ENCODE peak calls at places on chromosomes 5 and 9, in seven cellular contexts. Z is fibroblast of mammary gland, Y is choroid plexus epithelial cell, H is Caco-2, F is tibial artery, G is AG10803, B is AG04450. K is an unnamed sample.

GRCh38 chr5:54580997-54581741 is 63.6 kb downstream of the SNX18 start:
- DNase-seq in Z (no peak), Y (no peak), H (no peak), F (no peak), G (peak; percentile 91), B (no peak), K (peak; percentile 72)

GRCh38 chr9:1071730-1072129 is 21.6 kb downstream of the DMRT2 start:
- DNase-seq in Z (no peak), Y (no peak), H (no peak), F (no peak), G (no peak), B (no peak), K (no peak)

GRCh38 chr9:98462310-98462709 is 206.9 kb upstream of the TBC1D2 start:
- DNase-seq in Z (no peak), Y (no peak), H (no peak), F (no peak), G (no peak), B (no peak), K (no peak)

GRCh38 chr9:98887918-98888510 is 55.7 kb upstream of the COL15A1 start:
- DNase-seq in Z (peak; percentile 33), Y (no peak), H (no peak), F (no peak), G (no peak), B (no peak), K (no peak)

GRCh38 chr5:167743685-167744084 is 547.8 kb upstream of the WWC1 start:
- DNase-seq in Z (peak; percentile 90), Y (peak; percentile 91), H (no peak), F (no peak), G (peak; percentile 93), B (peak; percentile 70), K (peak; percentile 90)

GRCh38 chr9:16032799-16033198 is 480.0 kb downstream of the CCDC171 start:
- DNase-seq in Z (peak; percentile 55), Y (peak; percentile 71), H (no peak), F (no peak), G (peak; percentile 42), B (no peak), K (peak; percentile 50)

GRCh38 chr5:86500947-86501346 is 116.8 kb upstream of the COX7C start:
- DNase-seq in Z (no peak), Y (no peak), H (no peak), F (no peak), G (no peak), B (no peak), K (no peak)

GRCh38 chr5:118115791-118116190 is 872.6 kb downstream of the DTWD2 start:
- DNase-seq in Z (no peak), Y (no peak), H (no peak), F (no peak), G (peak; percentile 4), B (no peak), K (no peak)

GRCh38 chr5:55232985-55233928 is at the start of gene CCNO:
- DNase-seq in Z (peak; percentile 67), Y (peak; percentile 68), H (peak; percentile 85), F (peak; percentile 71), G (peak; percentile 61), B (no peak), K (peak; percentile 61)

GRCh38 chr9:90002299-90003045 is 397.7 kb downstream of the GADD45G start:
- DNase-seq in Z (no peak), Y (no peak), H (no peak), F (no peak), G (no peak), B (no peak), K (peak; percentile 7)

GRCh38 chr9:127574089-127574921 is 37.8 kb upstream of the STXBP1 start:
- DNase-seq in Z (peak; percentile 51), Y (no peak), H (no peak), F (peak; percentile 45), G (peak; percentile 67), B (no peak), K (peak; percentile 56)

GRCh38 chr9:125649315-125649714 is 57.7 kb downstream of the MAPKAP1 start:
- DNase-seq in Z (peak; percentile 88), Y (peak; percentile 67), H (no peak), F (peak; percentile 42), G (peak; percentile 83), B (no peak), K (peak; percentile 67)

GRCh38 chr5:51378778-51379652 is 4.2 kb upstream of the ISL1 start:
- DNase-seq in Z (no peak), Y (peak; percentile 16), H (no peak), F (no peak), G (no peak), B (no peak), K (peak; percentile 28)
- TF ChIP-seq CTCF in Z (no peak), Y (no peak), H (no peak), F (no peak), G (no peak), B (no peak), K (no peak)

GRCh38 chr5:38650540-38651275 is 94.3 kb upstream of the LIFR start:
- DNase-seq in Z (peak; percentile 50), Y (peak; percentile 46), H (no peak), F (no peak), G (no peak), B (no peak), K (peak; percentile 22)
- H3K4me3 ChIP-seq in Z (no peak overlapping the region), Y (peak overlapping the region; percentile 36), H (no peak overlapping the region), F (no peak overlapping the region), G (no peak overlapping the region), B (peak overlapping the region; percentile 17), K (no peak overlapping the region)

DNA sequence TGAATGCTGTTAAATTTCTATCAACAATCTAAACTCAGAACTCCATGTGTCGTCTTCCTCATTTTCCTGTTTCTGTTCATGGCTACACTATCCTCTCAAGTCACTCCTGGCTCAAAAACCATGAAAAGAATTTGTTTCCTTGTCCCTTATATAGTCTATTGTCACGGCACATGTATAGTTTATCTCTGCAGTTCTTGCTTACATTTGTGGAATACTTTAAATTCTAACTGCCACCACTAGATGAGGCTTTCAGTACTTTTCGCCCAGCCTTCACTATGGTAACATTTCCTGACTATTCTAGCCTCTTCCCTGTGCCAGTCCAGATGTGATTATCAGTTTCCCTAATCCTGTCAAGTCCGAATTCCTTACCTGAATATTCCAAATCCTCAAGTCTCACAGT is 34.6 kb downstream of the PKD2L2 start:
- DNase-seq in Z (no peak), Y (peak; percentile 44), H (no peak), F (no peak), G (peak; percentile 27), B (no peak), K (peak; percentile 28)
- TF ChIP-seq CTCF in Z (no peak), Y (peak; percentile 30), H (no peak), F (no peak), G (peak; percentile 18), B (peak; percentile 40), K (peak; percentile 44)

GRCh38 chr5:140160432-140160831 is 14.6 kb upstream of the CYSTM1 start:
- DNase-seq in Z (no peak), Y (no peak), H (no peak), F (no peak), G (no peak), B (no peak), K (no peak)

GRCh38 chr5:140159014-140159927 is 15.7 kb upstream of the CYSTM1 start:
- DNase-seq in Z (no peak), Y (no peak), H (no peak), F (no peak), G (no peak), B (no peak), K (no peak)

GRCh38 chr5:140153905-140154304 is 21.1 kb upstream of the CYSTM1 start:
- DNase-seq in Z (no peak), Y (no peak), H (no peak), F (no peak), G (no peak), B (no peak), K (no peak)

GRCh38 chr5:140153255-140153654 is 21.7 kb upstream of the CYSTM1 start:
- DNase-seq in Z (no peak), Y (no peak), H (no peak), F (no peak), G (no peak), B (no peak), K (no peak)

DNA sequence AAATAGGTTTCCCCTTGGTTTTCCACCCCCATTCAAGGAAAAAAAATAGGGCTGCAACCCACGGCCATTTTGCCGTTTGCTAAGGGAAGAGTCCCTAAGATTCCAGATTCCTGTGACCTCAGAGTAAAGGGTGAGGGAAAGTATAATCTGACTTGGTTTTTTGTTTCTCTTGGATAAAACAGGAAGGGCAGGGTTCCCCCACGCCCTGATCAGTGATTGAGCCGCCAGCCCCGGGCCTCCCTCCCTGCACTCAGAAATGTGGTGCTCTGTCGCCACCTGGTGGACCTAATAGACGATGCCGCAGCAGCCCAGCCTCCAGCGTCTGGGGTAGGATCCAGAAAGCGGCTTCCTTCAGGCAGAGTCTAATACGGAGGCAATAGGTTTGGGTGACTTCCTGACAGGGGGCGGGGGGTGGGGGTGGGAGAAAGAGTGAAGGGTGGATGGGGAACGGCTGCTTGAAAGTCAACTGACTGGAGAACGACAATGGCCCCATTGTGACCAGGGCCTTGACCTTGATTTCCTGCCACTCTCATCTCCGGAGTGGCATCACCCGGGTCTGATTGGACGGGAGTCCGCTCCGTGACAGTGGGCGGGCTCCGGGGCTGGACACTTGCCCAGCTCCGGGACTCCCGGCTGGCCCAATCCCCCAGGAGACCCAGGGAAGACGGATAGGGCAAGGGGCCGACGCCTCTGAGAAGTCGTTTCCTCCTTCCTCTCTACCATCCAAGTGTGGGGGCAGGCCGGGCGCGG is 17.8 kb upstream of the CYSTM1 start:
- DNase-seq in Z (peak; percentile 79), Y (peak; percentile 85), H (peak; percentile 83), F (peak; percentile 87), G (peak; percentile 70), B (no peak), K (peak; percentile 84)
- H3K4me3 ChIP-seq in Z (peak overlapping the region; percentile 45), Y (peak overlapping the region; percentile 45), H (no peak overlapping the region), F (peak overlapping the region; percentile 7), G (peak overlapping the region; percentile 45), B (peak overlapping the region; percentile 34), K (peak overlapping the region; percentile 41)

DNA sequence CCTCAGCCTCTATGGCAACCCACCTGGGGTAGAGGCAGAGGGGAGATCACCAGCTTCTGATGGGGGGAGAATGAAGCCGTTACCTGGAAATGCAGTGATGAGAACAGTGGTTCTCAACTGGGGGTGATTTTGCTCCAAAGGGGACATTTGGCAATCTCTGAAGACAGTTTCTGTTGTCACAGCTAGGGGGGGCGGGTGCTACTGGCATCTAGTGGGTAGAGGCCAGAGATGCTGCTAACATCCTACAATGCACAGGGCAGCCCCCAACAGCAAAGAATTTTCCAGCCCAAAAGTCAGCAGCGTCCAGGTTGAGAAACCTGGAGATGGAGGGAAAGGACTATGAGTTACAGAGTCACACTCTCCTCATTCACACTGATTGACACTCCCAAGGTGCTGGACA is 84.5 kb downstream of the FGF1 start:
- DNase-seq in Z (no peak), Y (no peak), H (no peak), F (no peak), G (no peak), B (no peak), K (no peak)
- TF ChIP-seq CTCF in Z (peak; percentile 2), Y (peak; percentile 33), H (peak; percentile 18), F (no peak), G (peak; percentile 6), B (peak; percentile 27), K (peak; percentile 8)

K was measured in fibroblast of the aortic adventitia.